ENCODE peak calls at places on chromosomes 7 and 10, in eight cellular contexts. Z is keratinocyte; V is fibroblast of lung; L is HCT116; Q is CD8-positive, alpha-beta T cell; T is ovary; Y is psoas muscle; W is tibial artery. O is an unnamed sample.

GRCh38 chr10:24463683-24464426 is 254.9 kb downstream of the KIAA1217 start:
- DNase-seq in Z (peak; percentile 93), V (peak; percentile 94), L (no peak), Q (no peak), T (no peak), Y (peak; percentile 47), W (no peak), O (peak; percentile 48)

GRCh38 chr10:109899578-109900355 is 23.5 kb downstream of the XPNPEP1 start:
- DNase-seq in Z (no peak), V (peak; percentile 47), L (no peak), Q (no peak), T (peak; percentile 56), Y (no peak), W (peak; percentile 71), O (no peak)

GRCh38 chr7:5284304-5285281 is 1.9 kb downstream of the SLC29A4 start:
- DNase-seq in Z (no peak), V (peak; percentile 24), L (peak; percentile 54), Q (no peak), T (no peak), Y (no peak), W (no peak), O (peak; percentile 59)

GRCh38 chr10:103916254-103916653 is 1.7 kb downstream of the STN1 start:
- DNase-seq in Z (no peak), V (no peak), L (no peak), Q (no peak), T (no peak), Y (no peak), W (no peak), O (no peak)

GRCh38 chr10:69327463-69328345 is 49.4 kb downstream of the HK1 start:
- DNase-seq in Z (no peak), V (peak; percentile 81), L (no peak), Q (peak; percentile 53), T (peak; percentile 32), Y (peak; percentile 68), W (peak; percentile 77), O (no peak)

GRCh38 chr7:155459133-155459866 is 1.4 kb downstream of the EN2 start:
- DNase-seq in Z (no peak), V (no peak), L (no peak), Q (no peak), T (no peak), Y (no peak), W (no peak), O (no peak)

GRCh38 chr7:132291446-132291845 is 284.8 kb downstream of the PLXNA4 start:
- DNase-seq in Z (no peak), V (no peak), L (no peak), Q (no peak), T (no peak), Y (no peak), W (no peak), O (no peak)

GRCh38 chr7:30142710-30143109 is 7.9 kb downstream of the MTURN start:
- DNase-seq in Z (no peak), V (peak; percentile 43), L (peak; percentile 39), Q (no peak), T (no peak), Y (peak; percentile 37), W (peak; percentile 68), O (peak; percentile 16)

GRCh38 chr7:128839751-128840177 is 9.6 kb downstream of the FLNC start:
- DNase-seq in Z (no peak), V (no peak), L (no peak), Q (no peak), T (no peak), Y (peak; percentile 20), W (no peak), O (no peak)

GRCh38 chr7:362416-363096 is 72.6 kb downstream of the FOXL3 start:
- DNase-seq in Z (no peak), V (peak; percentile 49), L (no peak), Q (peak; percentile 41), T (no peak), Y (peak; percentile 14), W (no peak), O (no peak)

GRCh38 chr7:46311951-46312350 is 390.9 kb upstream of the IGFBP3 start:
- DNase-seq in Z (no peak), V (no peak), L (no peak), Q (no peak), T (no peak), Y (no peak), W (no peak), O (no peak)

GRCh38 chr7:142557971-142558582 is 191.2 kb upstream of the PRSS1 start:
- DNase-seq in Z (peak; percentile 30), V (peak; percentile 64), L (peak; percentile 51), Q (peak; percentile 55), T (no peak), Y (peak; percentile 25), W (no peak), O (peak; percentile 43)

GRCh38 chr10:102726274-102726673 is 11.8 kb downstream of the SFXN2 start:
- DNase-seq in Z (no peak), V (no peak), L (no peak), Q (no peak), T (no peak), Y (peak; percentile 35), W (peak; percentile 42), O (no peak)

GRCh38 chr10:69446650-69447151 is 4.6 kb upstream of the TSPAN15 start:
- DNase-seq in Z (no peak), V (peak; percentile 54), L (peak; percentile 63), Q (no peak), T (no peak), Y (no peak), W (no peak), O (peak; percentile 78)

GRCh38 chr10:81600185-81600584 is 274.8 kb upstream of the NRG3 start:
- DNase-seq in Z (no peak), V (no peak), L (no peak), Q (no peak), T (no peak), Y (no peak), W (no peak), O (no peak)

GRCh38 chr7:55438085-55438764 is 73.1 kb downstream of the LANCL2 start:
- DNase-seq in Z (no peak), V (no peak), L (no peak), Q (no peak), T (no peak), Y (no peak), W (no peak), O (no peak)

GRCh38 chr7:128161466-128162125 is 79.5 kb upstream of the LEP start:
- DNase-seq in Z (no peak), V (no peak), L (no peak), Q (no peak), T (no peak), Y (no peak), W (no peak), O (no peak)

GRCh38 chr10:110376021-110376773 is 71.5 kb upstream of the SMNDC1 start:
- DNase-seq in Z (no peak), V (no peak), L (no peak), Q (no peak), T (no peak), Y (peak; percentile 41), W (no peak), O (no peak)

GRCh38 chr10:111303887-111304286 is 227.1 kb downstream of the ADRA2A start:
- DNase-seq in Z (no peak), V (no peak), L (no peak), Q (no peak), T (no peak), Y (no peak), W (no peak), O (no peak)

GRCh38 chr10:90087197-90088007 is 386.0 kb downstream of the KIF20B start:
- DNase-seq in Z (peak; percentile 75), V (peak; percentile 81), L (peak; percentile 98), Q (no peak), T (no peak), Y (no peak), W (no peak), O (no peak)

GRCh38 chr7:33824911-33825459 is 80.4 kb upstream of the BMPER start:
- DNase-seq in Z (no peak), V (no peak), L (no peak), Q (no peak), T (no peak), Y (no peak), W (no peak), O (no peak)

GRCh38 chr7:30225863-30226361 is 58.5 kb upstream of the ZNRF2 start:
- DNase-seq in Z (peak; percentile 70), V (peak; percentile 64), L (peak; percentile 31), Q (no peak), T (peak; percentile 41), Y (peak; percentile 67), W (peak; percentile 72), O (no peak)

GRCh38 chr10:23293973-23294372 is 50.6 kb downstream of the C10orf67 start:
- DNase-seq in Z (no peak), V (no peak), L (no peak), Q (no peak), T (no peak), Y (no peak), W (no peak), O (no peak)

DNA sequence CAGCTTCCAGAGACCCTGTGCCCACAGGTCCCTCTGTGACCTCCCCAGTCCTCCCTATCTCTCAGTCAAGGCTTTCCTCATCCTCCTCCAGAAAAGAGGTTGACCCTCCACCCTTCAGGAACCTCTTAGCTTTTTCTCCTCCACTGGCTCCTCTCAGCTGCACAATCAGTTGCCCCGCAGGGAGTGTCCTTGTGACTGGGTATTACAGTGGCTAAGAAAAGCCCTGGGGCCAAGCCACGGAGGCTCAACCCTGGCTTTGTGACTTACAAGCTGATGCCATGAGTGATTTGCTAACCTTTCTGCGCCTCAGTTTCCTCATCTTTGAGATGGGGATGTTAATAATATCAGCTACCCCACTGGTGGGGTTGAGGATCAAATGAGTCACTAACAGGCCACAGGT is 66.4 kb upstream of the ZMIZ1 start:
- DNase-seq in Z (no peak), V (no peak), L (no peak), Q (no peak), T (no peak), Y (no peak), W (no peak), O (no peak)
- H3K27me3 ChIP-seq in Z (peaks cover 26% of the 10 kb centered on the region), V (peaks cover 16% of the 10 kb centered on the region), L (no peaks in the 10 kb centered on the region), Q (no peaks in the 10 kb centered on the region), T (no peaks in the 10 kb centered on the region), Y (no peaks in the 10 kb centered on the region), W (peaks cover 25% of the 10 kb centered on the region), O (no peaks in the 10 kb centered on the region)

GRCh38 chr7:141262101-141262819 is 188.4 kb downstream of the TMEM178B start:
- DNase-seq in Z (no peak), V (peak; percentile 2), L (no peak), Q (no peak), T (no peak), Y (no peak), W (no peak), O (no peak)
- TF ChIP-seq CTCF in Z (no peak), V (peak; percentile 12), L (peak; percentile 42), Q (no peak), T (no peak), Y (no peak), W (no peak), O (peak; percentile 60)

DNA sequence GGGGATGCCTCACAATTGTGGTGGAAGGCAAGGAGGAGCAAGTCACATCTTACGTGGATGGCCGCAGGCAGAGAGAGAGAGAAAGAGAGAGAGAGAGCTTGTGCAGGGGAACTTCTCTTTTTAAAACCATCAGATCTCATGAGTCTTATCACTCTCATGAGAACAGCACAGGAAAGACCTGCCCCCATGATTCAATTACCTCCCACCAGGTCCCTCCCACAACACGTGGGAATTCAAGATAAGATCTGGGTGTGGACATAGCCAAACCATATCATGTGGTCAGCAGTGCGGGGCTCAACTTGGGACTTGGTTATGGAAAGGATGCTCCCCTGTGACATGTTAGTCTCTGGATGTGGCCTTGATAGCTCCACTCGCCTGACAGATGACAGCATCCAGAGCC is 129.0 kb downstream of the DOCK1 start:
- DNase-seq in Z (no peak), V (no peak), L (no peak), Q (no peak), T (no peak), Y (no peak), W (no peak), O (no peak)
- H3K27me3 ChIP-seq in Z (no peaks in the 10 kb centered on the region), V (no peaks in the 10 kb centered on the region), L (no peaks in the 10 kb centered on the region), Q (no peaks in the 10 kb centered on the region), T (no peaks in the 10 kb centered on the region), Y (no peaks in the 10 kb centered on the region), W (no peaks in the 10 kb centered on the region), O (no peaks in the 10 kb centered on the region)

GRCh38 chr7:2921748-2922147 is 77.6 kb upstream of the GNA12 start:
- DNase-seq in Z (no peak), V (no peak), L (no peak), Q (no peak), T (no peak), Y (no peak), W (no peak), O (no peak)
- TF ChIP-seq CTCF in Z (peak; percentile 57), V (peak; percentile 24), L (peak; percentile 64), Q (no peak), T (no peak), Y (no peak), W (no peak), O (peak; percentile 47)